ENCODE peak calls at places on chromosome 3, in seven cellular contexts. X, C, S, H, Z, V and T are unnamed samples.

GRCh38 chr3:185583925-185584324 is 2.2 kb upstream of the SENP2 start:
- DNase-seq in X (no peak), C (no peak), S (no peak), H (no peak), Z (no peak), V (no peak), T (no peak)

GRCh38 chr3:134799393-134799792 is 4.3 kb downstream of the EPHB1 start:
- DNase-seq in X (no peak), C (no peak), S (no peak), H (no peak), Z (peak), V (no peak), T (no peak)

GRCh38 chr3:179322481-179323196 is at the start of gene ZNF639:
- DNase-seq in X (peak), C (peak), S (peak), H (peak), Z (peak), V (peak), T (peak)

GRCh38 chr3:112799946-112800345 is 46.7 kb downstream of the CD200R1L start:
- DNase-seq in X (no peak), C (no peak), S (no peak), H (no peak), Z (peak), V (no peak), T (no peak)

GRCh38 chr3:123371859-123372767 is 76.8 kb downstream of the ADCY5 start:
- DNase-seq in X (no peak), C (no peak), S (no peak), H (no peak), Z (no peak), V (no peak), T (peak)

GRCh38 chr3:70726096-70726745 is 413.8 kb upstream of the MDFIC2 start:
- DNase-seq in X (no peak), C (no peak), S (peak), H (no peak), Z (no peak), V (no peak), T (no peak)

GRCh38 chr3:33597257-33597689 is 120.8 kb downstream of the CLASP2 start:
- DNase-seq in X (no peak), C (no peak), S (no peak), H (no peak), Z (no peak), V (no peak), T (no peak)

GRCh38 chr3:107235923-107236315 is 141.3 kb upstream of the CCDC54 start:
- DNase-seq in X (peak), C (peak), S (peak), H (peak), Z (peak), V (peak), T (peak)

GRCh38 chr3:43765417-43766030 is 74.8 kb downstream of the ABHD5 start:
- DNase-seq in X (no peak), C (no peak), S (peak), H (no peak), Z (peak), V (peak), T (no peak)

GRCh38 chr3:98376631-98377030 is 13.8 kb upstream of the OR5K3 start:
- DNase-seq in X (no peak), C (no peak), S (no peak), H (no peak), Z (no peak), V (no peak), T (no peak)

GRCh38 chr3:106183762-106184391 is 315.1 kb upstream of the CBLB start:
- DNase-seq in X (no peak), C (peak), S (peak), H (no peak), Z (peak), V (peak), T (no peak)

GRCh38 chr3:129228891-129229585 is 20.4 kb upstream of the COPG1 start:
- DNase-seq in X (no peak), C (peak), S (peak), H (peak), Z (peak), V (peak), T (no peak)

GRCh38 chr3:3851621-3852323 is 52.5 kb downstream of the LRRN1 start:
- DNase-seq in X (no peak), C (no peak), S (no peak), H (no peak), Z (no peak), V (no peak), T (no peak)

GRCh38 chr3:122066331-122067213 is 11.4 kb downstream of the CD86 start:
- DNase-seq in X (no peak), C (no peak), S (no peak), H (peak), Z (peak), V (no peak), T (no peak)

GRCh38 chr3:128992926-128993460 is 883 bp downstream of the CFAP92 start:
- DNase-seq in X (no peak), C (no peak), S (no peak), H (no peak), Z (no peak), V (no peak), T (peak)

GRCh38 chr3:12986986-12987385 is 86.2 kb downstream of the IQSEC1 start:
- DNase-seq in X (no peak), C (no peak), S (no peak), H (no peak), Z (no peak), V (no peak), T (no peak)

GRCh38 chr3:37223084-37223975 is 48.9 kb upstream of the LRRFIP2 start:
- DNase-seq in X (no peak), C (no peak), S (peak), H (no peak), Z (no peak), V (no peak), T (no peak)

GRCh38 chr3:186315581-186316354 is 46.3 kb downstream of the DGKG start:
- DNase-seq in X (no peak), C (no peak), S (peak), H (no peak), Z (peak), V (no peak), T (no peak)

GRCh38 chr3:31402118-31402517 is 130.6 kb upstream of the STT3B start:
- DNase-seq in X (no peak), C (no peak), S (no peak), H (no peak), Z (no peak), V (no peak), T (no peak)